ENCODE peak calls at places on chromosome 10, in four cellular contexts. Q is K562, R is GM12878, F is HepG2. X is an unnamed sample.

GRCh38 chr10:128045833-128046120 is 80.4 kb downstream of the MKI67 start:
- DNase-seq in Q (no peak), F (no peak), R (no peak), X (no peak)

GRCh38 chr10:3935141-3935540 is 150.1 kb upstream of the KLF6 start:
- DNase-seq in F (no peak), R (peak), Q (no peak), X (no peak)

GRCh38 chr10:93199221-93199681 is 125.6 kb downstream of the CYP26A1 start:
- DNase-seq in R (no peak), F (peak), Q (peak), X (no peak)

GRCh38 chr10:75441196-75441595 is 9.8 kb downstream of the LRMDA start:
- DNase-seq in F (no peak), Q (no peak), R (no peak), X (no peak)

GRCh38 chr10:122387572-122387971 is 13.1 kb downstream of the PLEKHA1 start:
- DNase-seq in R (no peak), Q (no peak), F (no peak), X (no peak)

GRCh38 chr10:34109481-34109880 is 705.6 kb downstream of the PARD3 start:
- DNase-seq in F (no peak), R (no peak), Q (no peak), X (no peak)

GRCh38 chr10:89516149-89516832 is 19.1 kb downstream of the SLC16A12 start:
- DNase-seq in R (no peak), Q (peak), F (no peak), X (peak)

GRCh38 chr10:131203456-131204357 is 107.8 kb downstream of the TCERG1L start:
- DNase-seq in R (no peak), Q (no peak), F (no peak), X (no peak)

GRCh38 chr10:132961-133898 is 2.0 kb upstream of the ZMYND11 start:
- DNase-seq in Q (no peak), R (no peak), F (peak), X (no peak)

GRCh38 chr10:76885815-76886214 is 751.8 kb downstream of the KCNMA1 start:
- DNase-seq in F (no peak), Q (no peak), R (no peak), X (no peak)

GRCh38 chr10:86956195-86956840 is 1.1 kb downstream of the MMRN2 start:
- DNase-seq in Q (no peak), R (no peak), F (no peak), X (no peak)

GRCh38 chr10:29496341-29497162 is 138.2 kb downstream of the SVIL start:
- DNase-seq in F (peak), R (no peak), Q (peak), X (peak)

DNA sequence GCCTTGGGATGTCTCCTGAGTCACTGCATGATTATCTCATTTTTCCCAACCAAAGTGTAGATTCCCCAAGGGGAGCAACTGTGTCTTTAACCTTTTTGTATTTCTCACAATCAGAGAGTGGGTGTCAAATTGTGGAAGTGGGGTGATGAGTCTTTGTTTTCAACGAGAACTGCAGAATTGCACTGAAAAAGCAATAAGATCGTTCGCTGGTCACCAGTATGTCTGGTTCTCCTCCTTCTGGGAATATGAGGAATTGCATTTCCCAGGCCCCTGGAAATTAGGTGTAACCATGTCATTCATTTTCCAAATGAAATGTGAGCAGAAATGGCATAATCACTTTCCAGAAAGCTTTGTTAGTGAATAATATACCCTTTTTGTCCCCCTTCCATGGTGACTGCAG is 326.9 kb downstream of the GPAM start:
- DNase-seq in F (peak), R (no peak), Q (no peak), X (no peak)
- TF ChIP-seq CTCF in F (peak), R (no peak), Q (no peak), X (no peak)

GRCh38 chr10:21727452-21728168 is 193.6 kb downstream of the MLLT10 start:
- DNase-seq in R (no peak), F (peak), Q (no peak), X (no peak)

GRCh38 chr10:21737061-21737460 is 203.0 kb downstream of the MLLT10 start:
- DNase-seq in R (no peak), F (no peak), Q (no peak), X (no peak)

GRCh38 chr10:21726601-21727295 is 192.7 kb downstream of the MLLT10 start:
- DNase-seq in Q (peak), F (no peak), R (no peak), X (peak)

GRCh38 chr10:21733710-21734109 is 199.7 kb downstream of the MLLT10 start:
- DNase-seq in F (no peak), R (no peak), Q (no peak), X (no peak)

GRCh38 chr10:21732067-21732772 is 198.2 kb downstream of the MLLT10 start:
- DNase-seq in R (no peak), Q (peak), F (peak), X (peak)
- TF ChIP-seq POLR2AphosphoS2 in R (no peak), Q (no peak), F (no peak), X (no peak)

GRCh38 chr10:48981310-48981907 is 41.8 kb upstream of the LRRC18 start:
- DNase-seq in Q (peak), F (peak), R (no peak), X (peak)

GRCh38 chr10:48978318-48978717 is 38.7 kb upstream of the LRRC18 start:
- DNase-seq in Q (no peak), R (no peak), F (no peak), X (no peak)

GRCh38 chr10:48985621-48986158 is 46.0 kb upstream of the LRRC18 start:
- DNase-seq in R (no peak), F (no peak), Q (no peak), X (no peak)

GRCh38 chr10:48983648-48984359 is 44.2 kb upstream of the LRRC18 start:
- DNase-seq in F (no peak), R (no peak), Q (no peak), X (no peak)

DNA sequence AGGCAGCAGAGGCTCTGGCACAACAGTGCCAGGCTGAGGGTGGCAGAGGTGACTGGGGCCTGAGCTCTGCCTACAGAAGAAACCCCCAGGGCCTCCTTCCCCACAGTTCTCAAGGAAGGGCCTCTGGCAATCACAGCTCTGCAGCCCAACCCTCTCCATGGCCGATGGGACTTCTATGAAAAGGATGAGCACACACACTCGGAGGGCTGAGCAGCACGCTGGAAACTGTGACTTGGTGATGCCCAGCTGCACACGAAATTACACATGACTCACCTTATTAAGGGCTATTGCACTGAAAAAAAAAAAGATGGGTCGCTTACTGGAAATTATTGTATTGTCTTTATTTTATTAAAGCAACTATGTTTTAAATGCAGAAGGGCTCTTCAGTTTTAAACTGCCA is 42.9 kb upstream of the LRRC18 start:
- DNase-seq in Q (no peak), F (no peak), R (no peak), X (no peak)
- TF ChIP-seq USF2 in Q (no peak), F (no peak), R (no peak), X (no peak)

GRCh38 chr10:114387784-114388183 is 16.5 kb downstream of the AFAP1L2 start:
- DNase-seq in R (no peak), Q (no peak), F (no peak), X (no peak)
- TF ChIP-seq CTCF in R (no peak), Q (no peak), F (no peak), X (no peak)

DNA sequence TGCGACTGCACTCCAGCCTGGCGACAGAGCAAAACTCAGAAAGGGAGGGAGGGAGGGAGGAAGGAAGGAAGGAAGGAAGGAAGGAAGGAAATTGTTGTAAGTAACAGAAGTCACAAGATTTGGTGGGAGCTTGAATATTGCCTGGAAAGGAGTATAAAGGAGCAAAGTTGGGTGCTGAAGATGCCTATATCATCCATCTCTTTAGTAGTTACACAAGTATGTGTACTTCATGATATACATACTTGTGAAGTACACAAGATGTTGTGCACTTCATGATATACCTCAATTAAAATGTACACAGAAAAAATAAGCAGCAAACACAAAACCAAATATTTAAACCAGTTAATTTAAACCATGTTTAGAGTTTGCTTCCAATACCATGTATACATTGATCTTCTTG is 1223.8 kb downstream of the SORCS3 start:
- DNase-seq in Q (no peak), F (no peak), R (no peak), X (no peak)
- TF ChIP-seq POLR2AphosphoS2 in Q (no peak), F (no peak), R (no peak), X (no peak)

GRCh38 chr10:36042135-36042534 is 400.0 kb upstream of the FZD8 start:
- DNase-seq in Q (no peak), F (no peak), R (no peak), X (peak)
- TF ChIP-seq USF2 in Q (no peak), F (no peak), R (no peak), X (no peak)

GRCh38 chr10:112723876-112724275 is 226.2 kb upstream of the TCF7L2 start:
- DNase-seq in F (no peak), Q (no peak), R (no peak), X (no peak)

GRCh38 chr10:112724404-112724991 is 225.5 kb upstream of the TCF7L2 start:
- DNase-seq in F (peak), R (no peak), Q (no peak), X (no peak)

GRCh38 chr10:112720178-112720577 is 229.9 kb upstream of the TCF7L2 start:
- DNase-seq in F (no peak), Q (no peak), R (no peak), X (no peak)

GRCh38 chr10:112722758-112723157 is 227.3 kb upstream of the TCF7L2 start:
- DNase-seq in F (no peak), Q (no peak), R (no peak), X (no peak)

GRCh38 chr10:112721080-112721698 is 228.9 kb upstream of the TCF7L2 start:
- DNase-seq in F (peak), Q (peak), R (peak), X (peak)
- TF ChIP-seq CTCF in F (peak), Q (peak), R (peak), X (peak)

DNA sequence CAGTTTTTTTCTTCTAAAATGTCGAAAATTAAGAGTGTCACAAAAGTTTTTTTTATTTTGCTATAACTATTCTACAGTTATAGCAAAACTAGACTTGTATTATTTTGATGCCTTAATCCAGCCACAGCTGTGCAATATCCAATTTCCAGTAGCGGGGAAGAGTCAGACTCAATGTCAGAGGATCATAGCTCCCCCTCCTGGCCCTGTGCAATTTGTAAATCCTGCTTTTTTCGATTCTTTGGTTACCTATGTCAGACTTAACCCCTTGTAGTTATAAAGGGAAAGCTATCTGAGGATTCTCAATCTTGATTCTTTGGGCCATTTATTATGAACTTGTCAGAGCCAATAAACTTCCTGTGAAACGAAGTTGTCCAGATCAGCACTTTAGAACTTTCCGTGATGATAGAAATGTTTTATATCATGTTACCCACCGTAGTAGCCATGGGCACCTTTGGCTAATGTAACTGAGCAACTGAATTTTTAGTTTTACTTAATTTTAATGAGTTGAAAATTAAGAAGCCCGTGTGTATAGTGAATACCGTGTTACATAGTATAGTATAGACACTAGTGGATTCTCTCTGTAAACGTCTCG is 87.7 kb upstream of the PRKCQ start:
- DNase-seq in Q (peak), R (no peak), F (peak), X (peak)
- TF ChIP-seq POLR2AphosphoS2 in Q (no peak), R (no peak), F (no peak), X (no peak)

DNA sequence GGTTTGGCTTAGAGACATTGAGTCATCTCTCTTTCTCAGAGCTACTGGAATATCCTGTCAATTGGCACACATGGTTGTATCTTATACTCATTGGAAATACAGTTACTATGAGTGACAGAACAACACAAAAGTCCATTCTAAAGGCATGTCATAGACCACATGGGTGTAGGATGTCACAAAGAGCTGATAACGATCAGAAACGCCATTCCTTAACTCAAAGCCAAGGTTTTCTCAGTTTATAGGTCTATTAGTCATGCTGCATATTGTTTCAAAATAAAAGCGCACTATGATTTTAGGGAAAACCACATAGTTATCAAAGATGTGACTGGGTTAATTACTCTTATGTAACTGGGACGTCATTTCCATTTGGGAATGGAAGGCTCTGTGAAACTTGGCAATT is 147.2 kb upstream of the FAM171A1 start:
- DNase-seq in Q (no peak), F (no peak), R (no peak), X (no peak)
- TF ChIP-seq USF2 in Q (no peak), F (no peak), R (no peak), X (no peak)